ENCODE peak calls at places on chromosomes 6 and 20, in five cellular contexts. One of them, this sample, is unnamed.

GRCh38 chr6:40806479-40806878 is 219.3 kb upstream of the LRFN2 start:
- DNase-seq in GM23338: no peak
- DNase-seq in amygdala: no peak
- DNase-seq in GM10248: no peak
- DNase-seq in activated T-helper 9 cell treated with anti-CD3 and anti-CD28 coated beads, Interleukin-2, amount 50 U/mL, for 16 hours: no peak
- DNase-seq in this sample: no peak

GRCh38 chr6:158631678-158632537 is 12.6 kb downstream of the DYNLT1 start:
- DNase-seq in GM23338: no peak
- DNase-seq in amygdala: no peak
- DNase-seq in GM10248: no peak
- DNase-seq in activated T-helper 9 cell treated with anti-CD3 and anti-CD28 coated beads, Interleukin-2, amount 50 U/mL, for 16 hours: no peak
- DNase-seq in this sample: peak; percentile 5

GRCh38 chr20:24693466-24694156 is 224.2 kb downstream of the SYNDIG1 start:
- DNase-seq in GM23338: no peak
- DNase-seq in amygdala: no peak
- DNase-seq in GM10248: no peak
- DNase-seq in activated T-helper 9 cell treated with anti-CD3 and anti-CD28 coated beads, Interleukin-2, amount 50 U/mL, for 16 hours: no peak
- DNase-seq in this sample: no peak

GRCh38 chr20:910840-911770 is 5.0 kb downstream of the ANGPT4 start:
- DNase-seq in GM23338: no peak
- DNase-seq in amygdala: no peak
- DNase-seq in GM10248: no peak
- DNase-seq in activated T-helper 9 cell treated with anti-CD3 and anti-CD28 coated beads, Interleukin-2, amount 50 U/mL, for 16 hours: no peak
- DNase-seq in this sample: no peak

GRCh38 chr6:74115674-74116073 is 419.7 kb downstream of the CD109 start:
- DNase-seq in GM23338: no peak
- DNase-seq in amygdala: no peak
- DNase-seq in GM10248: no peak
- DNase-seq in activated T-helper 9 cell treated with anti-CD3 and anti-CD28 coated beads, Interleukin-2, amount 50 U/mL, for 16 hours: no peak
- DNase-seq in this sample: no peak

GRCh38 chr6:119647309-119647708 is 297.7 kb upstream of the MAN1A1 start:
- DNase-seq in GM23338: no peak
- DNase-seq in amygdala: no peak
- DNase-seq in GM10248: no peak
- DNase-seq in activated T-helper 9 cell treated with anti-CD3 and anti-CD28 coated beads, Interleukin-2, amount 50 U/mL, for 16 hours: no peak
- DNase-seq in this sample: no peak

GRCh38 chr6:152034631-152035030 is 227.1 kb downstream of the ESR1 start:
- DNase-seq in GM23338: no peak
- DNase-seq in amygdala: no peak
- DNase-seq in GM10248: no peak
- DNase-seq in activated T-helper 9 cell treated with anti-CD3 and anti-CD28 coated beads, Interleukin-2, amount 50 U/mL, for 16 hours: no peak
- DNase-seq in this sample: no peak

GRCh38 chr6:124057448-124057847 is 253.8 kb downstream of the NKAIN2 start:
- DNase-seq in GM23338: no peak
- DNase-seq in amygdala: no peak
- DNase-seq in GM10248: no peak
- DNase-seq in activated T-helper 9 cell treated with anti-CD3 and anti-CD28 coated beads, Interleukin-2, amount 50 U/mL, for 16 hours: no peak
- DNase-seq in this sample: no peak

GRCh38 chr20:15491564-15491963 is 1081.7 kb downstream of the KIF16B start:
- DNase-seq in GM23338: peak; percentile 71
- DNase-seq in amygdala: no peak
- DNase-seq in GM10248: no peak
- DNase-seq in activated T-helper 9 cell treated with anti-CD3 and anti-CD28 coated beads, Interleukin-2, amount 50 U/mL, for 16 hours: no peak
- DNase-seq in this sample: peak; percentile 40

GRCh38 chr20:35515949-35516645 is 13.4 kb downstream of the C20orf173 start:
- DNase-seq in GM23338: no peak
- DNase-seq in amygdala: no peak
- DNase-seq in GM10248: no peak
- DNase-seq in activated T-helper 9 cell treated with anti-CD3 and anti-CD28 coated beads, Interleukin-2, amount 50 U/mL, for 16 hours: no peak
- DNase-seq in this sample: no peak

GRCh38 chr6:7151381-7151780 is 43.6 kb downstream of the RREB1 start:
- DNase-seq in GM23338: no peak
- DNase-seq in amygdala: no peak
- DNase-seq in GM10248: no peak
- DNase-seq in activated T-helper 9 cell treated with anti-CD3 and anti-CD28 coated beads, Interleukin-2, amount 50 U/mL, for 16 hours: no peak
- DNase-seq in this sample: no peak

GRCh38 chr6:36727491-36728021 is 29.9 kb downstream of the RAB44 start:
- DNase-seq in GM23338: no peak
- DNase-seq in amygdala: no peak
- DNase-seq in GM10248: no peak
- DNase-seq in activated T-helper 9 cell treated with anti-CD3 and anti-CD28 coated beads, Interleukin-2, amount 50 U/mL, for 16 hours: no peak
- DNase-seq in this sample: no peak

GRCh38 chr6:139597087-139597763 is 222.8 kb upstream of the CITED2 start:
- DNase-seq in GM23338: no peak
- DNase-seq in amygdala: no peak
- DNase-seq in GM10248: no peak
- DNase-seq in activated T-helper 9 cell treated with anti-CD3 and anti-CD28 coated beads, Interleukin-2, amount 50 U/mL, for 16 hours: no peak
- DNase-seq in this sample: no peak

GRCh38 chr20:54208492-54209044 is 681 bp downstream of the PFDN4 start:
- DNase-seq in GM23338: peak; percentile 45
- DNase-seq in amygdala: no peak
- DNase-seq in GM10248: peak; percentile 23
- DNase-seq in activated T-helper 9 cell treated with anti-CD3 and anti-CD28 coated beads, Interleukin-2, amount 50 U/mL, for 16 hours: no peak
- DNase-seq in this sample: peak; percentile 48

GRCh38 chr6:56959938-56960337 is 5.0 kb downstream of the BEND6 start:
- DNase-seq in GM23338: no peak
- DNase-seq in amygdala: no peak
- DNase-seq in GM10248: no peak
- DNase-seq in activated T-helper 9 cell treated with anti-CD3 and anti-CD28 coated beads, Interleukin-2, amount 50 U/mL, for 16 hours: no peak
- DNase-seq in this sample: no peak

GRCh38 chr20:32052090-32052791 is at the start of gene HCK:
- DNase-seq in GM23338: peak; percentile 79
- DNase-seq in amygdala: no peak
- DNase-seq in GM10248: peak; percentile 75
- DNase-seq in activated T-helper 9 cell treated with anti-CD3 and anti-CD28 coated beads, Interleukin-2, amount 50 U/mL, for 16 hours: no peak
- DNase-seq in this sample: no peak

GRCh38 chr6:125358898-125359297 is 57.1 kb upstream of the HDDC2 start:
- DNase-seq in GM23338: no peak
- DNase-seq in amygdala: no peak
- DNase-seq in GM10248: no peak
- DNase-seq in activated T-helper 9 cell treated with anti-CD3 and anti-CD28 coated beads, Interleukin-2, amount 50 U/mL, for 16 hours: no peak
- DNase-seq in this sample: no peak

GRCh38 chr6:161443868-161444267 is 170.0 kb upstream of the AGPAT4 start:
- DNase-seq in GM23338: peak; percentile 84
- DNase-seq in amygdala: no peak
- DNase-seq in GM10248: no peak
- DNase-seq in activated T-helper 9 cell treated with anti-CD3 and anti-CD28 coated beads, Interleukin-2, amount 50 U/mL, for 16 hours: no peak
- DNase-seq in this sample: peak; percentile 88

GRCh38 chr20:50067018-50067417 is 45.9 kb downstream of the UBE2V1 start:
- DNase-seq in GM23338: no peak
- DNase-seq in amygdala: no peak
- DNase-seq in GM10248: no peak
- DNase-seq in activated T-helper 9 cell treated with anti-CD3 and anti-CD28 coated beads, Interleukin-2, amount 50 U/mL, for 16 hours: no peak
- DNase-seq in this sample: no peak

GRCh38 chr20:57959589-57959988 is 249.8 kb upstream of the PMEPA1 start:
- DNase-seq in GM23338: no peak
- DNase-seq in amygdala: no peak
- DNase-seq in GM10248: no peak
- DNase-seq in activated T-helper 9 cell treated with anti-CD3 and anti-CD28 coated beads, Interleukin-2, amount 50 U/mL, for 16 hours: no peak
- DNase-seq in this sample: no peak

GRCh38 chr6:152146385-152146784 is 338.9 kb downstream of the ESR1 start:
- DNase-seq in GM23338: no peak
- DNase-seq in amygdala: no peak
- DNase-seq in GM10248: no peak
- DNase-seq in activated T-helper 9 cell treated with anti-CD3 and anti-CD28 coated beads, Interleukin-2, amount 50 U/mL, for 16 hours: no peak
- DNase-seq in this sample: no peak

GRCh38 chr6:150199241-150199640 is 56.4 kb downstream of the PPP1R14C start:
- DNase-seq in GM23338: no peak
- DNase-seq in amygdala: no peak
- DNase-seq in GM10248: no peak
- DNase-seq in activated T-helper 9 cell treated with anti-CD3 and anti-CD28 coated beads, Interleukin-2, amount 50 U/mL, for 16 hours: no peak
- DNase-seq in this sample: no peak

GRCh38 chr6:88899569-88900316 is 63.7 kb downstream of the RNGTT start:
- DNase-seq in GM23338: peak; percentile 62
- DNase-seq in amygdala: no peak
- DNase-seq in GM10248: no peak
- DNase-seq in activated T-helper 9 cell treated with anti-CD3 and anti-CD28 coated beads, Interleukin-2, amount 50 U/mL, for 16 hours: no peak
- DNase-seq in this sample: no peak